ENCODE peak calls at places on chromosomes 12 and 14, in nine cellular contexts. U is heart right ventricle, P is iris pigment epithelial cell, I is NCI-H1105, Q is neural progenitor cell, S is NCI-H2081, B is ACHN, R is GM03348, A is substantia nigra. H is an unnamed sample.

GRCh38 chr14:69989622-69990021 is 110.4 kb downstream of the SMOC1 start:
- DNase-seq in U (no peak), P (no peak), I (no peak), Q (no peak), S (no peak), B (no peak), R (no peak), A (no peak), H (no peak)

GRCh38 chr12:10364839-10365681 is 24.8 kb downstream of the KLRK1 start:
- DNase-seq in U (peak; percentile 76), P (peak; percentile 89), I (peak; percentile 89), Q (peak; percentile 45), S (peak; percentile 77), B (peak; percentile 95), R (peak; percentile 65), A (peak; percentile 64), H (peak; percentile 88)

GRCh38 chr12:76242813-76243540 is 105.2 kb downstream of the BBS10 start:
- DNase-seq in U (no peak), P (peak; percentile 47), I (no peak), Q (no peak), S (no peak), B (no peak), R (peak; percentile 68), A (no peak), H (peak; percentile 93)

GRCh38 chr12:131736807-131737484 is 26.1 kb downstream of the SFSWAP start:
- DNase-seq in U (no peak), P (peak; percentile 81), I (no peak), Q (no peak), S (no peak), B (peak; percentile 90), R (no peak), A (no peak), H (peak; percentile 36)

GRCh38 chr14:34039428-34040047 is 88.7 kb upstream of the EGLN3 start:
- DNase-seq in U (no peak), P (no peak), I (no peak), Q (no peak), S (no peak), B (no peak), R (no peak), A (no peak), H (no peak)

GRCh38 chr12:80551897-80552296 is 107.9 kb downstream of the PTPRQ start:
- DNase-seq in U (no peak), P (peak; percentile 97), I (no peak), Q (no peak), S (no peak), B (peak; percentile 96), R (peak; percentile 63), A (no peak), H (peak; percentile 93)

GRCh38 chr14:99523661-99524050 is 42.4 kb downstream of the CCNK start:
- DNase-seq in U (no peak), P (no peak), I (no peak), Q (no peak), S (no peak), B (no peak), R (no peak), A (no peak), H (no peak)

GRCh38 chr12:121748218-121748570 is 35.6 kb downstream of the TMEM120B start:
- DNase-seq in U (no peak), P (no peak), I (no peak), Q (no peak), S (no peak), B (no peak), R (no peak), A (no peak), H (no peak)

GRCh38 chr12:75477137-75477536 is 3.4 kb upstream of the GLIPR1 start:
- DNase-seq in U (no peak), P (no peak), I (no peak), Q (no peak), S (no peak), B (no peak), R (no peak), A (no peak), H (no peak)

GRCh38 chr12:28050606-28051005 is 78.1 kb upstream of the PTHLH start:
- DNase-seq in U (no peak), P (no peak), I (no peak), Q (no peak), S (no peak), B (no peak), R (no peak), A (no peak), H (peak; percentile 65)

GRCh38 chr14:97275276-97275675 is 478.1 kb downstream of the VRK1 start:
- DNase-seq in U (no peak), P (no peak), I (no peak), Q (no peak), S (no peak), B (no peak), R (no peak), A (no peak), H (no peak)

GRCh38 chr12:60205500-60205899 is 609.7 kb downstream of the SLC16A7 start:
- DNase-seq in U (no peak), P (peak; percentile 60), I (no peak), Q (peak; percentile 10), S (no peak), B (peak; percentile 83), R (peak; percentile 4), A (no peak), H (peak; percentile 65)

GRCh38 chr14:104158827-104159798 is 20.7 kb downstream of the KIF26A start:
- DNase-seq in U (peak; percentile 37), P (no peak), I (no peak), Q (peak; percentile 45), S (no peak), B (no peak), R (no peak), A (peak; percentile 39), H (no peak)

GRCh38 chr14:81991998-81992397 is 458.3 kb upstream of the SEL1L start:
- DNase-seq in U (no peak), P (peak; percentile 5), I (no peak), Q (no peak), S (no peak), B (peak; percentile 10), R (peak; percentile 5), A (no peak), H (peak; percentile 35)

GRCh38 chr12:118044577-118044976 is 16.4 kb downstream of the WSB2 start:
- DNase-seq in U (no peak), P (no peak), I (no peak), Q (no peak), S (no peak), B (no peak), R (no peak), A (no peak), H (no peak)

GRCh38 chr12:63809566-63809965 is 29.9 kb downstream of the RXYLT1 start:
- DNase-seq in U (no peak), P (no peak), I (no peak), Q (no peak), S (no peak), B (no peak), R (no peak), A (no peak), H (no peak)

GRCh38 chr12:7856516-7856915 is 16.2 kb downstream of the SLC2A14 start:
- DNase-seq in U (no peak), P (peak; percentile 26), I (no peak), Q (no peak), S (no peak), B (no peak), R (peak; percentile 12), A (no peak), H (peak; percentile 61)

GRCh38 chr14:63192085-63192484 is 12.2 kb upstream of the RHOJ start:
- DNase-seq in U (peak; percentile 15), P (no peak), I (no peak), Q (no peak), S (no peak), B (no peak), R (no peak), A (no peak), H (peak; percentile 43)

GRCh38 chr12:42468853-42469252 is 120.7 kb downstream of the PRICKLE1 start:
- DNase-seq in U (no peak), P (no peak), I (no peak), Q (no peak), S (no peak), B (no peak), R (no peak), A (no peak), H (peak; percentile 34)

GRCh38 chr12:93577222-93577621 is 4.7 kb downstream of the SOCS2 start:
- DNase-seq in U (no peak), P (no peak), I (no peak), Q (no peak), S (no peak), B (no peak), R (no peak), A (no peak), H (no peak)

GRCh38 chr14:21724115-21724973 is 50.7 kb upstream of the OR4E1 start:
- DNase-seq in U (no peak), P (no peak), I (no peak), Q (no peak), S (no peak), B (no peak), R (no peak), A (no peak), H (no peak)

GRCh38 chr14:34665785-34666425 is 36.0 kb upstream of the SNX6 start:
- DNase-seq in U (peak; percentile 57), P (peak; percentile 98), I (no peak), Q (no peak), S (no peak), B (peak; percentile 77), R (peak; percentile 67), A (no peak), H (peak; percentile 76)

GRCh38 chr12:24839268-24839791 is 109.6 kb downstream of the BCAT1 start:
- DNase-seq in U (no peak), P (peak; percentile 51), I (no peak), Q (no peak), S (no peak), B (no peak), R (no peak), A (no peak), H (peak; percentile 75)

GRCh38 chr14:67158559-67158958 is 30.7 kb upstream of the GARIN2 start:
- DNase-seq in U (no peak), P (no peak), I (no peak), Q (no peak), S (no peak), B (no peak), R (no peak), A (no peak), H (no peak)

GRCh38 chr12:46459881-46460545 is 87.4 kb upstream of the SLC38A2 start:
- DNase-seq in U (no peak), P (no peak), I (no peak), Q (no peak), S (no peak), B (no peak), R (no peak), A (peak; percentile 8), H (no peak)

GRCh38 chr12:12297201-12297830 is 30.5 kb upstream of the LRP6 start:
- DNase-seq in U (no peak), P (no peak), I (no peak), Q (no peak), S (no peak), B (no peak), R (no peak), A (no peak), H (no peak)

GRCh38 chr14:58299665-58300202 is 1.4 kb downstream of the ARID4A start:
- DNase-seq in U (no peak), P (no peak), I (no peak), Q (peak; percentile 48), S (no peak), B (no peak), R (peak; percentile 9), A (peak; percentile 16), H (peak; percentile 51)

GRCh38 chr12:91272456-91273063 is 89.9 kb upstream of the DCN start:
- DNase-seq in U (peak; percentile 41), P (peak; percentile 62), I (no peak), Q (peak; percentile 58), S (no peak), B (no peak), R (no peak), A (peak; percentile 1), H (no peak)

GRCh38 chr14:95784137-95784536 is 70.2 kb upstream of the TCL1A start:
- DNase-seq in U (peak; percentile 11), P (peak; percentile 28), I (no peak), Q (peak; percentile 78), S (no peak), B (peak; percentile 27), R (peak; percentile 47), A (no peak), H (peak; percentile 60)

GRCh38 chr12:93032748-93033147 is 103.7 kb upstream of the EEA1 start:
- DNase-seq in U (no peak), P (peak; percentile 53), I (no peak), Q (no peak), S (no peak), B (no peak), R (no peak), A (no peak), H (no peak)

H was measured in GM23248.